ENCODE peak calls at places on chromosomes 11 and 22, in seven cellular contexts. One of them, this sample, is unnamed.

GRCh38 chr11:86193297-86194095 is 51.1 kb upstream of the EED start:
- DNase-seq in AG09309: peak; percentile 46
- DNase-seq in DMS53: peak; percentile 98
- DNase-seq in GM12891: peak; percentile 48
- DNase-seq in stimulated activated CD4-positive, alpha-beta T cell treated with anti-CD3 and anti-CD28 coated beads, Interleukin-4, amount 100 ng/mL, for 1 hour: peak; percentile 48
- DNase-seq in activated CD4-positive, alpha-beta T cell treated with anti-CD3 and anti-CD28 coated beads, Interleukin-2, amount 50 U/mL, for 1 hour: peak; percentile 41
- DNase-seq in neural crest cell: peak; percentile 37
- DNase-seq in this sample: peak; percentile 79

GRCh38 chr11:9180784-9181183 is 84.4 kb downstream of the DENND5A start:
- DNase-seq in AG09309: no peak
- DNase-seq in stimulated activated CD4-positive, alpha-beta T cell treated with anti-CD3 and anti-CD28 coated beads, Interleukin-4, amount 100 ng/mL, for 1 hour: no peak
- DNase-seq in activated CD4-positive, alpha-beta T cell treated with anti-CD3 and anti-CD28 coated beads, Interleukin-2, amount 50 U/mL, for 1 hour: no peak
- DNase-seq in neural crest cell: no peak
- DNase-seq in GM12891: no peak
- DNase-seq in DMS53: peak; percentile 10
- DNase-seq in this sample: no peak

GRCh38 chr22:20155330-20156041 is 4.6 kb upstream of the CCDC188 start:
- DNase-seq in AG09309: no peak
- DNase-seq in GM12891: no peak
- DNase-seq in neural crest cell: peak; percentile 69
- DNase-seq in stimulated activated CD4-positive, alpha-beta T cell treated with anti-CD3 and anti-CD28 coated beads, Interleukin-4, amount 100 ng/mL, for 1 hour: no peak
- DNase-seq in DMS53: peak; percentile 91
- DNase-seq in activated CD4-positive, alpha-beta T cell treated with anti-CD3 and anti-CD28 coated beads, Interleukin-2, amount 50 U/mL, for 1 hour: no peak
- DNase-seq in this sample: no peak

GRCh38 chr11:10792385-10793068 is 16.2 kb downstream of the EIF4G2 start:
- DNase-seq in activated CD4-positive, alpha-beta T cell treated with anti-CD3 and anti-CD28 coated beads, Interleukin-2, amount 50 U/mL, for 1 hour: peak; percentile 83
- DNase-seq in GM12891: peak; percentile 66
- DNase-seq in DMS53: peak; percentile 92
- DNase-seq in AG09309: no peak
- DNase-seq in neural crest cell: peak; percentile 95
- DNase-seq in stimulated activated CD4-positive, alpha-beta T cell treated with anti-CD3 and anti-CD28 coated beads, Interleukin-4, amount 100 ng/mL, for 1 hour: peak; percentile 87
- DNase-seq in this sample: peak; percentile 90

GRCh38 chr11:37105456-37105855 is 507.4 kb upstream of the RAG2 start:
- DNase-seq in DMS53: no peak
- DNase-seq in AG09309: no peak
- DNase-seq in stimulated activated CD4-positive, alpha-beta T cell treated with anti-CD3 and anti-CD28 coated beads, Interleukin-4, amount 100 ng/mL, for 1 hour: no peak
- DNase-seq in GM12891: no peak
- DNase-seq in activated CD4-positive, alpha-beta T cell treated with anti-CD3 and anti-CD28 coated beads, Interleukin-2, amount 50 U/mL, for 1 hour: no peak
- DNase-seq in neural crest cell: no peak
- DNase-seq in this sample: no peak

GRCh38 chr11:88507771-88508557 is 170.4 kb upstream of the CTSC start:
- DNase-seq in stimulated activated CD4-positive, alpha-beta T cell treated with anti-CD3 and anti-CD28 coated beads, Interleukin-4, amount 100 ng/mL, for 1 hour: no peak
- DNase-seq in activated CD4-positive, alpha-beta T cell treated with anti-CD3 and anti-CD28 coated beads, Interleukin-2, amount 50 U/mL, for 1 hour: no peak
- DNase-seq in neural crest cell: no peak
- DNase-seq in GM12891: no peak
- DNase-seq in DMS53: no peak
- DNase-seq in AG09309: no peak
- DNase-seq in this sample: peak; percentile 6

GRCh38 chr11:78190374-78190773 is 1.7 kb downstream of the USP35 start:
- DNase-seq in GM12891: no peak
- DNase-seq in neural crest cell: no peak
- DNase-seq in AG09309: no peak
- DNase-seq in stimulated activated CD4-positive, alpha-beta T cell treated with anti-CD3 and anti-CD28 coated beads, Interleukin-4, amount 100 ng/mL, for 1 hour: no peak
- DNase-seq in activated CD4-positive, alpha-beta T cell treated with anti-CD3 and anti-CD28 coated beads, Interleukin-2, amount 50 U/mL, for 1 hour: no peak
- DNase-seq in DMS53: no peak
- DNase-seq in this sample: no peak

GRCh38 chr11:6647282-6647679 is 8.3 kb downstream of the DCHS1 start:
- DNase-seq in neural crest cell: no peak
- DNase-seq in AG09309: no peak
- DNase-seq in GM12891: no peak
- DNase-seq in activated CD4-positive, alpha-beta T cell treated with anti-CD3 and anti-CD28 coated beads, Interleukin-2, amount 50 U/mL, for 1 hour: no peak
- DNase-seq in stimulated activated CD4-positive, alpha-beta T cell treated with anti-CD3 and anti-CD28 coated beads, Interleukin-4, amount 100 ng/mL, for 1 hour: no peak
- DNase-seq in DMS53: no peak
- DNase-seq in this sample: no peak

GRCh38 chr11:122439911-122440782 is 215.4 kb upstream of the UBASH3B start:
- DNase-seq in AG09309: no peak
- DNase-seq in GM12891: no peak
- DNase-seq in neural crest cell: peak; percentile 29
- DNase-seq in activated CD4-positive, alpha-beta T cell treated with anti-CD3 and anti-CD28 coated beads, Interleukin-2, amount 50 U/mL, for 1 hour: no peak
- DNase-seq in stimulated activated CD4-positive, alpha-beta T cell treated with anti-CD3 and anti-CD28 coated beads, Interleukin-4, amount 100 ng/mL, for 1 hour: no peak
- DNase-seq in DMS53: peak; percentile 85
- DNase-seq in this sample: no peak

GRCh38 chr11:534197-534591 is 1.2 kb downstream of the HRAS start:
- DNase-seq in neural crest cell: no peak
- DNase-seq in activated CD4-positive, alpha-beta T cell treated with anti-CD3 and anti-CD28 coated beads, Interleukin-2, amount 50 U/mL, for 1 hour: no peak
- DNase-seq in DMS53: no peak
- DNase-seq in stimulated activated CD4-positive, alpha-beta T cell treated with anti-CD3 and anti-CD28 coated beads, Interleukin-4, amount 100 ng/mL, for 1 hour: no peak
- DNase-seq in AG09309: no peak
- DNase-seq in GM12891: no peak
- DNase-seq in this sample: no peak

GRCh38 chr11:106920899-106921504 is 97.3 kb downstream of the GUCY1A2 start:
- DNase-seq in GM12891: no peak
- DNase-seq in neural crest cell: no peak
- DNase-seq in AG09309: no peak
- DNase-seq in stimulated activated CD4-positive, alpha-beta T cell treated with anti-CD3 and anti-CD28 coated beads, Interleukin-4, amount 100 ng/mL, for 1 hour: no peak
- DNase-seq in activated CD4-positive, alpha-beta T cell treated with anti-CD3 and anti-CD28 coated beads, Interleukin-2, amount 50 U/mL, for 1 hour: no peak
- DNase-seq in DMS53: no peak
- DNase-seq in this sample: no peak

GRCh38 chr11:1336836-1337646 is 27.6 kb upstream of the TOLLIP start:
- DNase-seq in AG09309: no peak
- DNase-seq in stimulated activated CD4-positive, alpha-beta T cell treated with anti-CD3 and anti-CD28 coated beads, Interleukin-4, amount 100 ng/mL, for 1 hour: peak; percentile 52
- DNase-seq in neural crest cell: peak; percentile 37
- DNase-seq in GM12891: no peak
- DNase-seq in DMS53: peak; percentile 64
- DNase-seq in activated CD4-positive, alpha-beta T cell treated with anti-CD3 and anti-CD28 coated beads, Interleukin-2, amount 50 U/mL, for 1 hour: peak; percentile 46
- DNase-seq in this sample: peak; percentile 50

This sample was measured in GM13976.